ENCODE peak calls at places on chromosomes 11 and 22, in eight cellular contexts. I is endothelial cell of umbilical vein, H is fibroblast of the aortic adventitia, D is AG04450, X is fibroblast of pulmonary artery, J is hepatocyte, E is upper lobe of left lung, Q is HCT116. F is an unnamed sample.
A peak's percentile ranks its signal among the peaks of the same experiment; 100 is the strongest.

GRCh38 chr11:69402251-69402892 is 79.1 kb upstream of the LINC01488 start:
- DNase-seq in J (no peak), X (no peak), D (no peak), I (no peak), H (no peak), Q (no peak), E (no peak), F (no peak)

GRCh38 chr22:46012881-46013281 is 35.9 kb upstream of the WNT7B start:
- DNase-seq in H (no peak), J (no peak), E (peak; percentile 83), Q (no peak), X (no peak), D (no peak), I (no peak), F (no peak)

GRCh38 chr11:73946798-73947458 is 3.9 kb upstream of the DNAJB13 start:
- DNase-seq in I (no peak), Q (no peak), X (no peak), E (no peak), J (no peak), H (no peak), D (no peak), F (no peak)

GRCh38 chr11:67020949-67021348 is 2.0 kb upstream of the SYT12 start:
- DNase-seq in Q (no peak), I (no peak), X (no peak), J (no peak), E (no peak), H (no peak), D (no peak), F (no peak)

GRCh38 chr11:32396991-32397390 is 38.3 kb downstream of the WT1 start:
- DNase-seq in D (no peak), H (peak; percentile 49), I (no peak), X (peak; percentile 71), J (no peak), E (no peak), Q (no peak), F (no peak)

GRCh38 chr22:49534386-49534785 is 293.3 kb downstream of the BRD1 start:
- DNase-seq in H (no peak), X (no peak), Q (no peak), E (no peak), D (no peak), J (no peak), I (no peak), F (no peak)

GRCh38 chr11:74282421-74282820 is 29.0 kb downstream of the P4HA3 start:
- DNase-seq in D (no peak), E (no peak), J (no peak), I (no peak), Q (no peak), X (no peak), H (no peak), F (no peak)

GRCh38 chr11:120873966-120874365 is 149.9 kb upstream of the TBCEL start:
- DNase-seq in X (no peak), H (no peak), D (no peak), E (peak; percentile 58), I (no peak), J (no peak), Q (no peak), F (no peak)

GRCh38 chr22:28247114-28247513 is 328.1 kb upstream of the PITPNB start:
- DNase-seq in D (no peak), J (no peak), X (no peak), I (no peak), H (peak; percentile 49), E (no peak), Q (no peak), F (no peak)

GRCh38 chr22:37559901-37560681 is at the start of gene CDC42EP1:
- DNase-seq in E (peak; percentile 93), X (peak; percentile 50), D (no peak), I (peak; percentile 55), H (peak; percentile 55), Q (no peak), J (peak; percentile 89), F (no peak)

GRCh38 chr22:48574776-48575566 is 1252.7 kb downstream of the BRD1 start:
- DNase-seq in H (no peak), J (peak; percentile 89), E (peak; percentile 88), Q (no peak), X (peak; percentile 3), I (no peak), D (no peak), F (no peak)

GRCh38 chr11:34364102-34364501 is 6.3 kb upstream of the ABTB2 start:
- DNase-seq in J (no peak), E (no peak), X (no peak), H (no peak), Q (no peak), D (no peak), I (no peak), F (no peak)

GRCh38 chr11:96112192-96113099 is 188.5 kb upstream of the MTMR2 start:
- DNase-seq in I (no peak), D (no peak), Q (no peak), X (peak; percentile 42), E (no peak), H (peak; percentile 60), J (no peak), F (no peak)

GRCh38 chr11:105000167-105000566 is 22.8 kb downstream of the CASP5 start:
- DNase-seq in X (peak; percentile 11), J (no peak), E (no peak), I (no peak), D (no peak), H (no peak), Q (peak; percentile 37), F (peak; percentile 33)

GRCh38 chr11:15170170-15170569 is 55.4 kb downstream of the INSC start:
- DNase-seq in J (no peak), E (no peak), X (no peak), Q (no peak), I (no peak), H (no peak), D (no peak), F (no peak)

GRCh38 chr11:114612686-114613085 is 17.1 kb upstream of the NXPE4 start:
- DNase-seq in E (no peak), D (no peak), X (no peak), H (no peak), I (no peak), Q (no peak), J (no peak), F (no peak)

GRCh38 chr11:10322401-10322800 is 17.5 kb downstream of the ADM start:
- DNase-seq in D (no peak), H (peak; percentile 59), Q (no peak), X (peak; percentile 14), I (peak; percentile 46), E (no peak), J (no peak), F (no peak)

GRCh38 chr11:44264761-44265160 is 45.2 kb downstream of the ALX4 start:
- DNase-seq in I (no peak), D (no peak), J (no peak), E (peak; percentile 73), X (no peak), Q (no peak), H (no peak), F (no peak)

GRCh38 chr11:35804446-35805040 is 139.3 kb upstream of the LDLRAD3 start:
- DNase-seq in I (no peak), X (no peak), J (no peak), H (no peak), Q (no peak), D (no peak), E (no peak), F (no peak)
- H3K4me3 ChIP-seq in I (no peak overlapping the region), X (no peak overlapping the region), J (no peak overlapping the region), H (no peak overlapping the region), Q (no peak overlapping the region), D (no peak overlapping the region), E (no peak overlapping the region), F (no peak overlapping the region)

GRCh38 chr11:133956650-133957633 is at the start of gene IGSF9B:
- DNase-seq in X (peak; percentile 69), I (peak; percentile 73), D (no peak), H (peak; percentile 48), Q (peak; percentile 67), J (peak; percentile 90), E (peak; percentile 98), F (no peak)
- TF ChIP-seq CTCF in X (no peak), I (no peak), D (no peak), H (no peak), Q (no peak), J (no peak), E (no peak), F (no peak)

GRCh38 chr11:87924125-87924524 is 251.1 kb downstream of the RAB38 start:
- DNase-seq in E (no peak), I (no peak), J (no peak), D (no peak), Q (no peak), X (no peak), H (no peak), F (no peak)

DNA sequence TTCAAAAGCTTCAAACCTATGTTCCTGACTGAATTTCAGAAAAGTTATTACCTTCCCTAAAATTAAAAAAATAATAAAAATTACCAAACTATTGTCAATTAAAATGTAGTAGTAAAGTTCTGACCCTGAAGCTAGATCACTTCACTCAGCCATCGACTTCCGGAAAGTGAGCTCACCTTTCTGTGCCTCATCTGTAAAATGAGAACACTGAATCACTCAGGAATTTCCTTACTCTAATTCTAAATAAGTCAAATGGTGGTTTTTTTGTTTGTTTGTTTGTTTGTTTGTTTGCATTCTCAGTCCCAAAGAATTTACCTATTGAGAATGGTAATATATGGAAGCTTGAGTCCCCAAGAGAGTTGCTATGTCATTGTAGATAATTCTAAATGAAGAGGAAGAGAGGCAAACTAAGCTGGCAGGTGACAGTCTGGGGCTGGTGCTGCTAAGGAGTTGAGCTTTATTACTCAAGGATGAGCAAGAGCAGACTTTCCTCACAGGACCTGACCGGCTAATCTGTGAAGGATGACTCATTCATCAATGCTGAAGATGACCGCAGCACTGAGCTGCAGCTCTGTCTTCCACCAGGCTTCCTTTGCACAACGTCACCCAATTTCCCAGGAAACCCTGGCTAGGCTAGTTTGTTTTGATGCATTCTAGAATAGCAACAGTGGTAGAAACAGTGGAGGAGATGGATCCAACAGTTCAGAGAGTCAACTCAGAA is 248.8 kb downstream of the RAB38 start:
- DNase-seq in Q (peak; percentile 80), D (no peak), J (peak; percentile 74), E (no peak), H (peak; percentile 1), X (peak; percentile 70), I (no peak), F (peak; percentile 44)
- H3K4me3 ChIP-seq in Q (no peak overlapping the region), D (no peak overlapping the region), J (no peak overlapping the region), E (no peak overlapping the region), H (no peak overlapping the region), X (no peak overlapping the region), I (no peak overlapping the region), F (no peak overlapping the region)

GRCh38 chr11:123233978-123234340 is 38.9 kb upstream of the CLMP start:
- DNase-seq in I (no peak), X (no peak), J (no peak), H (no peak), E (no peak), Q (no peak), D (no peak), F (no peak)

GRCh38 chr11:123228489-123229163 is 33.6 kb upstream of the CLMP start:
- DNase-seq in D (no peak), Q (no peak), X (no peak), I (no peak), H (no peak), J (no peak), E (no peak), F (no peak)

GRCh38 chr11:123233280-123233977 is 38.4 kb upstream of the CLMP start:
- DNase-seq in Q (no peak), H (no peak), D (no peak), E (no peak), I (no peak), J (no peak), X (no peak), F (no peak)

GRCh38 chr11:123231777-123232176 is 36.7 kb upstream of the CLMP start:
- DNase-seq in I (no peak), X (no peak), J (no peak), E (peak; percentile 19), Q (no peak), H (peak; percentile 47), D (no peak), F (no peak)

GRCh38 chr11:123231263-123231662 is 36.2 kb upstream of the CLMP start:
- DNase-seq in J (peak; percentile 69), Q (no peak), E (no peak), I (no peak), H (peak; percentile 34), D (no peak), X (peak; percentile 35), F (no peak)
- TF ChIP-seq CTCF in J (no peak), Q (no peak), E (no peak), I (no peak), H (no peak), D (no peak), X (no peak), F (no peak)

F was measured in HFF-Myc.